ENCODE peak calls at places on chromosomes 3 and 15, in four cellular contexts. D, V, Z and F are unnamed samples.
A peak's percentile ranks its signal among the peaks of the same experiment; 100 is the strongest.

GRCh38 chr3:162041622-162042021 is 545.0 kb downstream of the OTOL1 start:
- DNase-seq in D (no peak), V (no peak), Z (no peak), F (no peak)

GRCh38 chr3:32459474-32459873 is 43.2 kb downstream of the CMTM6 start:
- DNase-seq in V (no peak), Z (no peak), D (no peak), F (no peak)

GRCh38 chr3:22734207-22734606 is 468.9 kb upstream of the UBE2E2 start:
- DNase-seq in Z (no peak), D (no peak), V (no peak), F (no peak)

GRCh38 chr3:126402178-126402577 is 7.5 kb downstream of the CFAP100 start:
- DNase-seq in Z (no peak), D (no peak), V (no peak), F (no peak)

GRCh38 chr15:98737122-98737521 is 88.8 kb downstream of the IGF1R start:
- DNase-seq in V (no peak), D (no peak), Z (no peak), F (no peak)

GRCh38 chr3:24290596-24290995 is 204.1 kb downstream of the THRB start:
- DNase-seq in D (no peak), Z (no peak), V (no peak), F (peak; percentile 76)

GRCh38 chr3:163644172-163644571 is 1434.1 kb downstream of the SI start:
- DNase-seq in D (no peak), V (no peak), Z (no peak), F (no peak)

GRCh38 chr3:109355625-109356441 is 18.5 kb upstream of the DPPA4 start:
- DNase-seq in Z (no peak), D (no peak), V (no peak), F (no peak)

GRCh38 chr3:160210799-160211221 is 14.4 kb upstream of the C3orf80 start:
- DNase-seq in V (peak; percentile 21), Z (no peak), D (peak; percentile 82), F (peak; percentile 35)

GRCh38 chr15:87739866-87740265 is 516.7 kb downstream of the NTRK3 start:
- DNase-seq in Z (no peak), D (no peak), V (no peak), F (no peak)

GRCh38 chr3:127742580-127742979 is 69.8 kb downstream of the ABTB1 start:
- DNase-seq in D (no peak), Z (no peak), V (no peak), F (no peak)

GRCh38 chr3:42656680-42657610 is 3.4 kb downstream of the ZBTB47 start:
- DNase-seq in V (no peak), Z (no peak), D (no peak), F (no peak)

GRCh38 chr15:69156726-69157381 is 3.6 kb upstream of the GLCE start:
- DNase-seq in V (no peak), D (no peak), Z (no peak), F (no peak)

GRCh38 chr15:74384566-74385441 is 17.4 kb upstream of the CYP11A1 start:
- DNase-seq in V (no peak), D (peak; percentile 40), Z (no peak), F (peak; percentile 76)

GRCh38 chr3:54837964-54838363 is 89.9 kb downstream of the LRTM1 start:
- DNase-seq in V (no peak), D (peak; percentile 19), Z (no peak), F (no peak)

GRCh38 chr3:171286580-171287249 is 173.5 kb downstream of the TNIK start:
- DNase-seq in Z (no peak), V (no peak), D (peak; percentile 80), F (no peak)

GRCh38 chr15:43383070-43383469 is 12.2 kb downstream of the TUBGCP4 start:
- DNase-seq in D (no peak), V (peak; percentile 14), Z (no peak), F (no peak)